ENCODE peak calls at places on chromosome 2, in five cellular contexts. I, Z, S, W and D are unnamed samples.
A peak's percentile ranks its signal among the peaks of the same experiment; 100 is the strongest.

GRCh38 chr2:26669099-26669498 is 23.4 kb upstream of the KCNK3 start:
- DNase-seq in I (no peak), Z (peak; percentile 4), S (no peak), W (no peak), D (no peak)

GRCh38 chr2:96151595-96152300 is 6.5 kb upstream of the DUSP2 start:
- DNase-seq in I (no peak), Z (no peak), S (no peak), W (no peak), D (no peak)

GRCh38 chr2:95349568-95350319 is 52.6 kb downstream of the KCNIP3 start:
- DNase-seq in I (no peak), Z (peak; percentile 8), S (no peak), W (no peak), D (no peak)

GRCh38 chr2:106284255-106284654 is 90.2 kb upstream of the UXS1 start:
- DNase-seq in I (no peak), Z (no peak), S (no peak), W (no peak), D (no peak)

GRCh38 chr2:128636802-128637147 is 318.1 kb upstream of the HS6ST1 start:
- DNase-seq in I (no peak), Z (no peak), S (no peak), W (no peak), D (no peak)

GRCh38 chr2:142930835-142931398 is 53.5 kb downstream of the KYNU start:
- DNase-seq in I (no peak), Z (no peak), S (no peak), W (no peak), D (no peak)

GRCh38 chr2:237685408-237685807 is 58.0 kb downstream of the LRRFIP1 start:
- DNase-seq in I (no peak), Z (no peak), S (no peak), W (no peak), D (no peak)

GRCh38 chr2:150389487-150389886 is 98.0 kb downstream of the RND3 start:
- DNase-seq in I (no peak), Z (no peak), S (no peak), W (peak; percentile 15), D (no peak)

GRCh38 chr2:151802315-151802714 is 25.9 kb downstream of the ARL5A start:
- DNase-seq in I (no peak), Z (no peak), S (no peak), W (no peak), D (no peak)

GRCh38 chr2:206983156-206983875 is 44.0 kb downstream of the CPO start:
- DNase-seq in I (no peak), Z (no peak), S (no peak), W (peak; percentile 16), D (no peak)

GRCh38 chr2:9285921-9286320 is 79.3 kb downstream of the ASAP2 start:
- DNase-seq in I (no peak), Z (no peak), S (no peak), W (peak; percentile 16), D (no peak)

GRCh38 chr2:2839393-2840096 is 508.5 kb upstream of the MYT1L start:
- DNase-seq in I (no peak), Z (peak; percentile 2), S (no peak), W (no peak), D (no peak)

GRCh38 chr2:241041557-241042158 is 43.2 kb downstream of the SNED1 start:
- DNase-seq in I (no peak), Z (no peak), S (no peak), W (no peak), D (peak; percentile 80)

GRCh38 chr2:37776487-37776886 is 105.0 kb upstream of the CDC42EP3 start:
- DNase-seq in I (peak; percentile 82), Z (no peak), S (peak; percentile 87), W (peak; percentile 89), D (no peak)

GRCh38 chr2:165239826-165240618 is 808 bp downstream of the SCN2A start:
- DNase-seq in I (no peak), Z (no peak), S (no peak), W (no peak), D (no peak)

GRCh38 chr2:234682492-234683228 is 185.8 kb upstream of the ARL4C start:
- DNase-seq in I (no peak), Z (no peak), S (no peak), W (peak; percentile 79), D (no peak)

GRCh38 chr2:119674711-119675500 is 4.1 kb upstream of the TMEM177 start:
- DNase-seq in I (no peak), Z (no peak), S (no peak), W (no peak), D (no peak)

GRCh38 chr2:168062054-168062453 is 185.3 kb downstream of the STK39 start:
- DNase-seq in I (no peak), Z (no peak), S (no peak), W (no peak), D (no peak)

GRCh38 chr2:157627594-157628281 is 926 bp downstream of the ACVR1C start:
- DNase-seq in I (no peak), Z (no peak), S (no peak), W (no peak), D (no peak)

GRCh38 chr2:238061310-238062202 is 755 bp downstream of the SCLY start:
- DNase-seq in I (peak; percentile 46), Z (peak; percentile 41), S (no peak), W (peak; percentile 49), D (no peak)

GRCh38 chr2:114063346-114063745 is 173.5 kb downstream of the ACTR3 start:
- DNase-seq in I (no peak), Z (no peak), S (no peak), W (no peak), D (no peak)

GRCh38 chr2:240149943-240150784 is 9.7 kb upstream of the OTOS start:
- DNase-seq in I (peak; percentile 45), Z (peak; percentile 59), S (no peak), W (no peak), D (no peak)

GRCh38 chr2:223759569-223760430 is 77.6 kb downstream of the AP1S3 start:
- DNase-seq in I (peak; percentile 35), Z (no peak), S (peak; percentile 82), W (peak; percentile 97), D (no peak)

GRCh38 chr2:20213651-20214565 is 11.0 kb downstream of the SDC1 start:
- DNase-seq in I (no peak), Z (peak; percentile 64), S (no peak), W (peak; percentile 70), D (no peak)

GRCh38 chr2:237892936-237893595 is 33.6 kb downstream of the RAMP1 start:
- DNase-seq in I (no peak), Z (no peak), S (no peak), W (no peak), D (no peak)

GRCh38 chr2:174786066-174786725 is 21.9 kb upstream of the CHRNA1 start:
- DNase-seq in I (peak; percentile 44), Z (no peak), S (no peak), W (peak; percentile 23), D (no peak)

GRCh38 chr2:225600444-225600843 is 200.9 kb downstream of the NYAP2 start:
- DNase-seq in I (no peak), Z (no peak), S (no peak), W (no peak), D (no peak)

GRCh38 chr2:225597911-225598310 is 198.4 kb downstream of the NYAP2 start:
- DNase-seq in I (no peak), Z (no peak), S (no peak), W (no peak), D (no peak)

GRCh38 chr2:225599856-225600255 is 200.3 kb downstream of the NYAP2 start:
- DNase-seq in I (no peak), Z (no peak), S (no peak), W (no peak), D (no peak)

GRCh38 chr2:225598426-225598825 is 198.9 kb downstream of the NYAP2 start:
- DNase-seq in I (no peak), Z (no peak), S (no peak), W (no peak), D (no peak)

GRCh38 chr2:225598922-225599321 is 199.4 kb downstream of the NYAP2 start:
- DNase-seq in I (no peak), Z (no peak), S (no peak), W (no peak), D (no peak)
- H3K4me3 ChIP-seq in I (no peak overlapping the region), Z (no peak overlapping the region), S (no peak overlapping the region), W (no peak overlapping the region), D (no peak overlapping the region)

GRCh38 chr2:112254466-112255240 is at the start of gene ZC3H8:
- DNase-seq in I (peak; percentile 91), Z (peak; percentile 94), S (peak; percentile 52), W (peak; percentile 87), D (peak; percentile 70)
- TF ChIP-seq CTCF in I (no peak), Z (no peak), S (no peak), W (no peak), D (no peak)

GRCh38 chr2:86368181-86368824 is 30.9 kb upstream of the REEP1 start:
- DNase-seq in I (peak; percentile 40), Z (peak; percentile 48), S (no peak), W (peak; percentile 20), D (peak; percentile 10)
- H3K4me3 ChIP-seq in I (no peak overlapping the region), Z (no peak overlapping the region), S (no peak overlapping the region), W (no peak overlapping the region), D (no peak overlapping the region)

GRCh38 chr2:15939556-15939853 is 845 bp upstream of the MYCN start:
- DNase-seq in I (no peak), Z (no peak), S (no peak), W (peak; percentile 11), D (no peak)
- TF ChIP-seq CTCF in I (peak; percentile 50), Z (no peak), S (no peak), W (peak; percentile 14), D (peak; percentile 61)

GRCh38 chr2:191246820-191247380 is 1.7 kb downstream of the MYO1B start:
- DNase-seq in I (peak; percentile 34), Z (no peak), S (no peak), W (peak; percentile 29), D (no peak)

GRCh38 chr2:191249131-191249813 is 4.1 kb downstream of the MYO1B start:
- DNase-seq in I (peak; percentile 27), Z (no peak), S (no peak), W (no peak), D (no peak)

GRCh38 chr2:191245046-191245868 is at the start of gene MYO1B:
- DNase-seq in I (peak; percentile 86), Z (no peak), S (no peak), W (peak; percentile 89), D (no peak)

GRCh38 chr2:191245869-191246531 is 796 bp downstream of the MYO1B start:
- DNase-seq in I (peak; percentile 63), Z (peak; percentile 44), S (no peak), W (peak; percentile 77), D (no peak)

GRCh38 chr2:191247381-191248057 is 2.3 kb downstream of the MYO1B start:
- DNase-seq in I (peak; percentile 87), Z (no peak), S (peak; percentile 94), W (peak; percentile 93), D (no peak)
- H3K4me3 ChIP-seq in I (no peak overlapping the region), Z (no peak overlapping the region), S (peak overlapping the region; percentile 78), W (peak overlapping the region; percentile 95), D (no peak overlapping the region)

DNA sequence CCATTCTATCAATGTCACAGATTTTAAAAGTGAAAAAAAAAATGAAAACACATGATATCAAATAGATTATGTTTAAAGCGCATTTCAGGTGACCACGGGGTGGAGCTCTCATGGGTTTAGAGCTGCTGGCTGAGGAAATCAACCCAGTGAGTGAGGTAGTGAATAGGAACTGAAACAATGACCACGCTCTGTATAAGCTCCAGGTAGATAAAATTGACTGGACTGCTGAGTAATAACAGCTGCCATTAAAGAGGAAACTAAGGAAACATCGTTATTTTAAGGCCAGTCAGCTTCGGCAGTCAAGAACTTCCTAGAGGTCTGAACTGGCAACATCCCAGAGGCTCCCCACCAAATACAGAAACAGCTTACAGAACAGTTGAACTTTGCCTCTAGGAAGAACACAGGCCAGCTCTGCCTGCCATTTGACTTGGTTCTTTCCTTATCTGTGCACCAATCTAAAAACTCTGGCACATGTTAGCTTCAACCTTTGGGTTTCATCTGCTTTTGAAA is 185.9 kb downstream of the PDE1A start:
- DNase-seq in I (peak; percentile 31), Z (peak; percentile 32), S (no peak), W (peak; percentile 31), D (peak; percentile 49)
- TF ChIP-seq CTCF in I (peak; percentile 37), Z (peak; percentile 17), S (peak; percentile 48), W (peak; percentile 47), D (peak; percentile 57)

GRCh38 chr2:68365087-68365486 is at the start of gene PLEK:
- DNase-seq in I (no peak), Z (peak; percentile 55), S (no peak), W (no peak), D (no peak)
- H3K4me3 ChIP-seq in I (no peak within 1 kb of the TSS), Z (peak within 1 kb of the TSS; percentile 44), S (no peak within 1 kb of the TSS), W (no peak within 1 kb of the TSS), D (peak within 1 kb of the TSS; percentile 89)